ENCODE peak calls at places on chromosomes 1 and 21, in seven cellular contexts. One of them, this sample, is unnamed.

GRCh38 chr1:109579044-109579443 is 30.6 kb downstream of the GNAI3 start:
- DNase-seq in naive thymus-derived CD4-positive, alpha-beta T cell: no peak
- DNase-seq in CD8-positive, alpha-beta memory T cell: no peak
- DNase-seq in body of pancreas: no peak
- DNase-seq in neural progenitor cell: no peak
- DNase-seq in fibroblast of lung: peak; percentile 30
- DNase-seq in heart left ventricle: no peak
- DNase-seq in this sample: no peak

GRCh38 chr1:22814176-22815042 is 103.8 kb downstream of the EPHB2 start:
- DNase-seq in naive thymus-derived CD4-positive, alpha-beta T cell: no peak
- DNase-seq in CD8-positive, alpha-beta memory T cell: no peak
- DNase-seq in body of pancreas: peak; percentile 70
- DNase-seq in neural progenitor cell: no peak
- DNase-seq in fibroblast of lung: peak; percentile 46
- DNase-seq in heart left ventricle: peak; percentile 33
- DNase-seq in this sample: no peak

GRCh38 chr1:15220024-15220392 is 27.0 kb upstream of the FHAD1 start:
- DNase-seq in naive thymus-derived CD4-positive, alpha-beta T cell: no peak
- DNase-seq in CD8-positive, alpha-beta memory T cell: no peak
- DNase-seq in body of pancreas: no peak
- DNase-seq in neural progenitor cell: no peak
- DNase-seq in fibroblast of lung: no peak
- DNase-seq in heart left ventricle: no peak
- DNase-seq in this sample: no peak

GRCh38 chr1:35533596-35533995 is 23.6 kb downstream of the KIAA0319L start:
- DNase-seq in naive thymus-derived CD4-positive, alpha-beta T cell: no peak
- DNase-seq in CD8-positive, alpha-beta memory T cell: no peak
- DNase-seq in body of pancreas: no peak
- DNase-seq in neural progenitor cell: no peak
- DNase-seq in fibroblast of lung: no peak
- DNase-seq in heart left ventricle: no peak
- DNase-seq in this sample: no peak

GRCh38 chr1:232664844-232665777 is 35.2 kb upstream of the SIPA1L2 start:
- DNase-seq in naive thymus-derived CD4-positive, alpha-beta T cell: no peak
- DNase-seq in CD8-positive, alpha-beta memory T cell: no peak
- DNase-seq in body of pancreas: no peak
- DNase-seq in neural progenitor cell: no peak
- DNase-seq in fibroblast of lung: no peak
- DNase-seq in heart left ventricle: no peak
- DNase-seq in this sample: no peak

GRCh38 chr1:202254454-202255252 is 61.1 kb downstream of the LGR6 start:
- DNase-seq in naive thymus-derived CD4-positive, alpha-beta T cell: no peak
- DNase-seq in CD8-positive, alpha-beta memory T cell: no peak
- DNase-seq in body of pancreas: no peak
- DNase-seq in neural progenitor cell: no peak
- DNase-seq in fibroblast of lung: no peak
- DNase-seq in heart left ventricle: no peak
- DNase-seq in this sample: peak; percentile 2

GRCh38 chr21:43318368-43318767 is 108.6 kb downstream of the SIK1 start:
- DNase-seq in naive thymus-derived CD4-positive, alpha-beta T cell: no peak
- DNase-seq in CD8-positive, alpha-beta memory T cell: no peak
- DNase-seq in body of pancreas: no peak
- DNase-seq in neural progenitor cell: no peak
- DNase-seq in fibroblast of lung: no peak
- DNase-seq in heart left ventricle: no peak
- DNase-seq in this sample: no peak

GRCh38 chr1:228732426-228732825 is 2.9 kb upstream of the RHOU start:
- DNase-seq in naive thymus-derived CD4-positive, alpha-beta T cell: no peak
- DNase-seq in CD8-positive, alpha-beta memory T cell: no peak
- DNase-seq in body of pancreas: no peak
- DNase-seq in neural progenitor cell: no peak
- DNase-seq in fibroblast of lung: no peak
- DNase-seq in heart left ventricle: no peak
- DNase-seq in this sample: no peak

GRCh38 chr1:40313329-40313957 is 3.6 kb downstream of the COL9A2 start:
- DNase-seq in naive thymus-derived CD4-positive, alpha-beta T cell: no peak
- DNase-seq in CD8-positive, alpha-beta memory T cell: no peak
- DNase-seq in body of pancreas: no peak
- DNase-seq in neural progenitor cell: no peak
- DNase-seq in fibroblast of lung: peak; percentile 62
- DNase-seq in heart left ventricle: no peak
- DNase-seq in this sample: no peak

GRCh38 chr1:245873068-245873467 is 634.0 kb downstream of the SMYD3 start:
- DNase-seq in naive thymus-derived CD4-positive, alpha-beta T cell: no peak
- DNase-seq in CD8-positive, alpha-beta memory T cell: no peak
- DNase-seq in body of pancreas: no peak
- DNase-seq in neural progenitor cell: no peak
- DNase-seq in fibroblast of lung: no peak
- DNase-seq in heart left ventricle: no peak
- DNase-seq in this sample: no peak

GRCh38 chr21:16535100-16535418 is 805.3 kb downstream of the USP25 start:
- DNase-seq in naive thymus-derived CD4-positive, alpha-beta T cell: no peak
- DNase-seq in CD8-positive, alpha-beta memory T cell: no peak
- DNase-seq in body of pancreas: peak; percentile 85
- DNase-seq in neural progenitor cell: peak; percentile 8
- DNase-seq in fibroblast of lung: peak; percentile 88
- DNase-seq in heart left ventricle: peak; percentile 86
- DNase-seq in this sample: peak; percentile 35

GRCh38 chr1:85568660-85569059 is 11.9 kb upstream of the CCN1 start:
- DNase-seq in naive thymus-derived CD4-positive, alpha-beta T cell: no peak
- DNase-seq in CD8-positive, alpha-beta memory T cell: no peak
- DNase-seq in body of pancreas: no peak
- DNase-seq in neural progenitor cell: no peak
- DNase-seq in fibroblast of lung: no peak
- DNase-seq in heart left ventricle: no peak
- DNase-seq in this sample: no peak

GRCh38 chr1:228390649-228391048 is 16.0 kb downstream of the TRIM11 start:
- DNase-seq in naive thymus-derived CD4-positive, alpha-beta T cell: no peak
- DNase-seq in CD8-positive, alpha-beta memory T cell: no peak
- DNase-seq in body of pancreas: no peak
- DNase-seq in neural progenitor cell: no peak
- DNase-seq in fibroblast of lung: no peak
- DNase-seq in heart left ventricle: no peak
- DNase-seq in this sample: no peak

GRCh38 chr21:44628707-44629391 is 2.0 kb downstream of the KRTAP10-9 start:
- DNase-seq in naive thymus-derived CD4-positive, alpha-beta T cell: no peak
- DNase-seq in CD8-positive, alpha-beta memory T cell: no peak
- DNase-seq in body of pancreas: no peak
- DNase-seq in neural progenitor cell: no peak
- DNase-seq in fibroblast of lung: no peak
- DNase-seq in heart left ventricle: no peak
- DNase-seq in this sample: no peak

GRCh38 chr21:36166705-36167104 is 10.1 kb downstream of the DOP1B start:
- DNase-seq in naive thymus-derived CD4-positive, alpha-beta T cell: no peak
- DNase-seq in CD8-positive, alpha-beta memory T cell: no peak
- DNase-seq in body of pancreas: no peak
- DNase-seq in neural progenitor cell: no peak
- DNase-seq in fibroblast of lung: no peak
- DNase-seq in heart left ventricle: no peak
- DNase-seq in this sample: no peak

GRCh38 chr21:36171327-36171726 is 14.7 kb downstream of the DOP1B start:
- DNase-seq in naive thymus-derived CD4-positive, alpha-beta T cell: no peak
- DNase-seq in CD8-positive, alpha-beta memory T cell: no peak
- DNase-seq in body of pancreas: no peak
- DNase-seq in neural progenitor cell: no peak
- DNase-seq in fibroblast of lung: no peak
- DNase-seq in heart left ventricle: no peak
- DNase-seq in this sample: no peak

GRCh38 chr21:36171741-36172331 is 15.2 kb downstream of the DOP1B start:
- DNase-seq in naive thymus-derived CD4-positive, alpha-beta T cell: no peak
- DNase-seq in CD8-positive, alpha-beta memory T cell: no peak
- DNase-seq in body of pancreas: no peak
- DNase-seq in neural progenitor cell: no peak
- DNase-seq in fibroblast of lung: no peak
- DNase-seq in heart left ventricle: peak; percentile 83
- DNase-seq in this sample: no peak

GRCh38 chr21:36170823-36171222 is 14.2 kb downstream of the DOP1B start:
- DNase-seq in naive thymus-derived CD4-positive, alpha-beta T cell: no peak
- DNase-seq in CD8-positive, alpha-beta memory T cell: no peak
- DNase-seq in body of pancreas: no peak
- DNase-seq in neural progenitor cell: no peak
- DNase-seq in fibroblast of lung: no peak
- DNase-seq in heart left ventricle: no peak
- DNase-seq in this sample: no peak

GRCh38 chr21:36169465-36170128 is 13.0 kb downstream of the DOP1B start:
- DNase-seq in naive thymus-derived CD4-positive, alpha-beta T cell: no peak
- DNase-seq in CD8-positive, alpha-beta memory T cell: no peak
- DNase-seq in body of pancreas: no peak
- DNase-seq in neural progenitor cell: no peak
- DNase-seq in fibroblast of lung: no peak
- DNase-seq in heart left ventricle: peak; percentile 48
- DNase-seq in this sample: peak; percentile 13
- H3K4me1 ChIP-seq in naive thymus-derived CD4-positive, alpha-beta T cell: peaks cover 5% of the 10 kb centered on the region
- H3K4me1 ChIP-seq in CD8-positive, alpha-beta memory T cell: peaks cover 7% of the 10 kb centered on the region
- H3K4me1 ChIP-seq in body of pancreas: peaks cover 1% of the 10 kb centered on the region
- H3K4me1 ChIP-seq in neural progenitor cell: no peaks in the 10 kb centered on the region
- H3K4me1 ChIP-seq in fibroblast of lung: peaks cover 3% of the 10 kb centered on the region
- H3K4me1 ChIP-seq in heart left ventricle: peaks cover 13% of the 10 kb centered on the region
- H3K4me1 ChIP-seq in this sample: no peaks in the 10 kb centered on the region

DNA sequence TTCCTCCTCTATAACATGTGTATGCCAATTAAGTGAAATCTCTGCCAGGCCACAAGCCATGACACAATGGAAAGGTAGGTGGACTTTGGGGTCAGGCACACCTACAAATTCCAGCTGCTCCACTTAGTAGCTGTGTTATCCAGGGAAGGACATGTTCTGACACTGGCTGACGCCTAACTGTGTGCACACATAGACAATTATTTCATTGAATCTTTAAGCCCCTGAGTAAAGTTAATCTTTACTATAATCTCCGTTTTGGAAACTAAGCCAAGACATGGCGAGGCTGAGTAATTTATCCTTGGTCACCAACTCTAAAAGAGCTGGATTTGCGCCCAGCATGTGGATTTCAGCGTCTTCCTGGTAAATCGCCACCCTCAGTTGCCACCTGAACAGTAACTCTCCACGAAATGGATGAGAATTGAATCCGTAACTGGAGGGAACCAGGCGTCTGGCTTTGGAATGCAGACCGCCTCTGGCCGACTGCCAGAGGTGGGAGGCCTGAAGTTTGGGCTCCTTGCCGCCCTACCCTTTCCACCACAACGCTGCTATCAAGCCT is 925 bp upstream of the SNRPE start:
- DNase-seq in naive thymus-derived CD4-positive, alpha-beta T cell: no peak
- DNase-seq in CD8-positive, alpha-beta memory T cell: no peak
- DNase-seq in body of pancreas: peak; percentile 72
- DNase-seq in neural progenitor cell: peak; percentile 20
- DNase-seq in fibroblast of lung: peak; percentile 25
- DNase-seq in heart left ventricle: no peak
- DNase-seq in this sample: peak; percentile 67
- H3K4me3 ChIP-seq in naive thymus-derived CD4-positive, alpha-beta T cell: no peak overlapping the region
- H3K4me3 ChIP-seq in CD8-positive, alpha-beta memory T cell: no peak overlapping the region
- H3K4me3 ChIP-seq in body of pancreas: no peak overlapping the region
- H3K4me3 ChIP-seq in neural progenitor cell: no peak overlapping the region
- H3K4me3 ChIP-seq in fibroblast of lung: no peak overlapping the region
- H3K4me3 ChIP-seq in heart left ventricle: peak overlapping the region; percentile 78
- H3K4me3 ChIP-seq in this sample: peak overlapping the region; percentile 97

GRCh38 chr1:19163261-19163660 is 46.8 kb downstream of the UBR4 start:
- DNase-seq in naive thymus-derived CD4-positive, alpha-beta T cell: no peak
- DNase-seq in CD8-positive, alpha-beta memory T cell: no peak
- DNase-seq in body of pancreas: no peak
- DNase-seq in neural progenitor cell: no peak
- DNase-seq in fibroblast of lung: peak; percentile 83
- DNase-seq in heart left ventricle: no peak
- DNase-seq in this sample: no peak

GRCh38 chr1:19164274-19165015 is 45.6 kb downstream of the UBR4 start:
- DNase-seq in naive thymus-derived CD4-positive, alpha-beta T cell: no peak
- DNase-seq in CD8-positive, alpha-beta memory T cell: no peak
- DNase-seq in body of pancreas: no peak
- DNase-seq in neural progenitor cell: no peak
- DNase-seq in fibroblast of lung: no peak
- DNase-seq in heart left ventricle: no peak
- DNase-seq in this sample: no peak

GRCh38 chr1:19167140-19167539 is 42.9 kb downstream of the UBR4 start:
- DNase-seq in naive thymus-derived CD4-positive, alpha-beta T cell: no peak
- DNase-seq in CD8-positive, alpha-beta memory T cell: no peak
- DNase-seq in body of pancreas: no peak
- DNase-seq in neural progenitor cell: no peak
- DNase-seq in fibroblast of lung: no peak
- DNase-seq in heart left ventricle: no peak
- DNase-seq in this sample: no peak

GRCh38 chr1:19166066-19166465 is 44.0 kb downstream of the UBR4 start:
- DNase-seq in naive thymus-derived CD4-positive, alpha-beta T cell: no peak
- DNase-seq in CD8-positive, alpha-beta memory T cell: no peak
- DNase-seq in body of pancreas: no peak
- DNase-seq in neural progenitor cell: no peak
- DNase-seq in fibroblast of lung: no peak
- DNase-seq in heart left ventricle: no peak
- DNase-seq in this sample: no peak

DNA sequence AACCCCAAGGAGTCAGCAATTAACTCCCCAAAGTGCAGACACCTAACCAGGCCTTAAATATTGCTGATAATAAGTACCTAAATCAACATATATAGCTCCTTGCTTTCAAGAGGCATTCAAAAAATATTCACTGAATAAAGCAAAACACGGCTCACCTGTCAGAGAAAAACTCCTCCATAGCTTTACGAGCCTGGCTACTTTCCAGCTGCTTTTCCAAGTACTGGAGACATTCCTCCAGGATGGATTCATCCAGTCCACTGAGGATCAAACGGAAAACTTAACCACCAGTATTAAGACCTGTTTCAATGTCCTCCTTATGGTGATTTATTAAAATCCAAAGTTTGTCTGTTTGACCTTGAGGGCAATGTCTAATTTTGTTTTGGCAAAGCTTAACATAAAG is 44.6 kb downstream of the UBR4 start:
- DNase-seq in naive thymus-derived CD4-positive, alpha-beta T cell: no peak
- DNase-seq in CD8-positive, alpha-beta memory T cell: no peak
- DNase-seq in body of pancreas: no peak
- DNase-seq in neural progenitor cell: no peak
- DNase-seq in fibroblast of lung: no peak
- DNase-seq in heart left ventricle: no peak
- DNase-seq in this sample: no peak
- H3K36me3 ChIP-seq in naive thymus-derived CD4-positive, alpha-beta T cell: peaks cover 100% of the 10 kb centered on the region
- H3K36me3 ChIP-seq in CD8-positive, alpha-beta memory T cell: peaks cover 92% of the 10 kb centered on the region
- H3K36me3 ChIP-seq in body of pancreas: peaks cover 67% of the 10 kb centered on the region
- H3K36me3 ChIP-seq in neural progenitor cell: peaks cover 21% of the 10 kb centered on the region
- H3K36me3 ChIP-seq in fibroblast of lung: peaks cover 30% of the 10 kb centered on the region
- H3K36me3 ChIP-seq in heart left ventricle: peaks cover 100% of the 10 kb centered on the region
- H3K36me3 ChIP-seq in this sample: peaks cover 94% of the 10 kb centered on the region

GRCh38 chr1:1182491-1183220 is 9.0 kb downstream of the TTLL10 start:
- DNase-seq in naive thymus-derived CD4-positive, alpha-beta T cell: no peak
- DNase-seq in CD8-positive, alpha-beta memory T cell: peak; percentile 39
- DNase-seq in body of pancreas: no peak
- DNase-seq in neural progenitor cell: peak; percentile 1
- DNase-seq in fibroblast of lung: no peak
- DNase-seq in heart left ventricle: peak; percentile 32
- DNase-seq in this sample: no peak

GRCh38 chr1:1181938-1182410 is 8.3 kb downstream of the TTLL10 start:
- DNase-seq in naive thymus-derived CD4-positive, alpha-beta T cell: no peak
- DNase-seq in CD8-positive, alpha-beta memory T cell: no peak
- DNase-seq in body of pancreas: no peak
- DNase-seq in neural progenitor cell: peak; percentile 1
- DNase-seq in fibroblast of lung: no peak
- DNase-seq in heart left ventricle: peak; percentile 18
- DNase-seq in this sample: no peak

GRCh38 chr1:1183833-1184775 is 10.4 kb downstream of the TTLL10 start:
- DNase-seq in naive thymus-derived CD4-positive, alpha-beta T cell: no peak
- DNase-seq in CD8-positive, alpha-beta memory T cell: peak; percentile 34
- DNase-seq in body of pancreas: no peak
- DNase-seq in neural progenitor cell: no peak
- DNase-seq in fibroblast of lung: no peak
- DNase-seq in heart left ventricle: peak; percentile 19
- DNase-seq in this sample: no peak

GRCh38 chr1:1185101-1185765 is 11.6 kb downstream of the TTLL10 start:
- DNase-seq in naive thymus-derived CD4-positive, alpha-beta T cell: no peak
- DNase-seq in CD8-positive, alpha-beta memory T cell: peak; percentile 46
- DNase-seq in body of pancreas: no peak
- DNase-seq in neural progenitor cell: peak; percentile 18
- DNase-seq in fibroblast of lung: no peak
- DNase-seq in heart left ventricle: peak; percentile 25
- DNase-seq in this sample: no peak

GRCh38 chr1:1183221-1183747 is 9.6 kb downstream of the TTLL10 start:
- DNase-seq in naive thymus-derived CD4-positive, alpha-beta T cell: no peak
- DNase-seq in CD8-positive, alpha-beta memory T cell: no peak
- DNase-seq in body of pancreas: no peak
- DNase-seq in neural progenitor cell: peak; percentile 13
- DNase-seq in fibroblast of lung: no peak
- DNase-seq in heart left ventricle: peak; percentile 20
- DNase-seq in this sample: no peak
- H3K4me1 ChIP-seq in naive thymus-derived CD4-positive, alpha-beta T cell: no peaks in the 10 kb centered on the region
- H3K4me1 ChIP-seq in CD8-positive, alpha-beta memory T cell: no peaks in the 10 kb centered on the region
- H3K4me1 ChIP-seq in body of pancreas: no peaks in the 10 kb centered on the region
- H3K4me1 ChIP-seq in neural progenitor cell: no peaks in the 10 kb centered on the region
- H3K4me1 ChIP-seq in fibroblast of lung: no peaks in the 10 kb centered on the region
- H3K4me1 ChIP-seq in heart left ventricle: peaks cover 2% of the 10 kb centered on the region
- H3K4me1 ChIP-seq in this sample: no peaks in the 10 kb centered on the region